ENCODE peak calls at places on chromosomes 2 and 18, in seven cellular contexts. K is activated T-cell treated with anti-CD3 and anti-CD28 coated beads for 4 hours, C is substantia nigra, X is T follicular helper cell, S is fibroblast of mammary gland, Q is HTR-8/SVneo, D is GM12865. R is an unnamed sample.

GRCh38 chr2:190407662-190408537 is at the start of gene MFSD6:
- DNase-seq in S (no peak), K (peak; percentile 38), D (peak; percentile 71), X (peak; percentile 54), Q (peak; percentile 27), C (peak; percentile 52), R (no peak)

GRCh38 chr2:159124931-159125467 is 156.6 kb downstream of the TANC1 start:
- DNase-seq in K (no peak), Q (no peak), S (no peak), C (no peak), D (no peak), X (no peak), R (no peak)

GRCh38 chr2:47269316-47270232 is 114.5 kb upstream of the STPG4 start:
- DNase-seq in K (no peak), D (no peak), C (no peak), S (peak; percentile 100), X (no peak), Q (peak; percentile 87), R (peak; percentile 96)

GRCh38 chr18:8443505-8443904 is 165.7 kb upstream of the RAB12 start:
- DNase-seq in K (no peak), D (no peak), Q (no peak), X (no peak), S (peak; percentile 5), C (no peak), R (no peak)

GRCh38 chr2:25375989-25376545 is 34.3 kb upstream of the DNMT3A start:
- DNase-seq in Q (no peak), D (no peak), C (no peak), S (no peak), X (no peak), K (no peak), R (no peak)

GRCh38 chr2:25331686-25332365 is 9.9 kb downstream of the DNMT3A start:
- DNase-seq in C (no peak), D (no peak), S (peak; percentile 29), Q (no peak), X (no peak), K (peak; percentile 71), R (no peak)

GRCh38 chr2:104812281-104812680 is 41.6 kb upstream of the POU3F3 start:
- DNase-seq in X (no peak), S (no peak), K (no peak), Q (no peak), D (no peak), C (no peak), R (no peak)

GRCh38 chr2:151043484-151043883 is 218.2 kb downstream of the RBM43 start:
- DNase-seq in D (no peak), X (no peak), Q (peak; percentile 34), S (peak; percentile 86), K (no peak), C (no peak), R (peak; percentile 50)

GRCh38 chr2:71997843-71998242 is 149.8 kb downstream of the CYP26B1 start:
- DNase-seq in C (no peak), K (no peak), X (no peak), Q (no peak), S (no peak), D (no peak), R (no peak)

GRCh38 chr2:129849559-129850160 is 129.8 kb upstream of the RAB6C start:
- DNase-seq in K (no peak), C (no peak), Q (peak; percentile 52), S (peak; percentile 79), D (peak; percentile 80), X (no peak), R (peak; percentile 90)

GRCh38 chr18:68607852-68608251 is 107.1 kb downstream of the TMX3 start:
- DNase-seq in D (no peak), X (no peak), K (no peak), S (no peak), Q (no peak), C (no peak), R (no peak)

GRCh38 chr2:195320416-195320973 is 336.5 kb upstream of the SLC39A10 start:
- DNase-seq in K (no peak), Q (no peak), S (peak; percentile 8), C (no peak), X (no peak), D (no peak), R (no peak)

GRCh38 chr2:216808805-216809425 is 50.9 kb downstream of the TNP1 start:
- DNase-seq in S (no peak), X (no peak), C (no peak), K (no peak), Q (no peak), D (no peak), R (no peak)

R was measured in fibroblast of pulmonary artery.